ENCODE peak calls at places on chromosome 1, in five cellular contexts. A, Q, K, X and C are unnamed samples.

GRCh38 chr1:117178756-117179155 is 32.0 kb downstream of the VTCN1 start:
- DNase-seq in K (no peak), X (no peak), A (peak), Q (no peak), C (no peak)

GRCh38 chr1:228464487-228464983 is 22.6 kb upstream of the RNF187 start:
- DNase-seq in A (no peak), Q (peak), X (peak), K (peak), C (peak)

GRCh38 chr1:15311886-15312285 is 64.9 kb downstream of the FHAD1 start:
- DNase-seq in X (no peak), A (no peak), K (no peak), Q (no peak), C (no peak)

GRCh38 chr1:186750250-186750649 is 70.0 kb upstream of the PTGS2 start:
- DNase-seq in Q (no peak), X (no peak), A (no peak), K (no peak), C (no peak)

GRCh38 chr1:41641941-41642527 is 157.6 kb upstream of the EDN2 start:
- DNase-seq in A (no peak), X (no peak), Q (no peak), K (no peak), C (no peak)

GRCh38 chr1:7755448-7755847 is 15.6 kb upstream of the VAMP3 start:
- DNase-seq in K (no peak), A (peak), X (no peak), Q (no peak), C (no peak)

GRCh38 chr1:211349730-211350129 is 23.1 kb downstream of the TRAF5 start:
- DNase-seq in X (no peak), K (no peak), A (no peak), Q (no peak), C (no peak)

GRCh38 chr1:58575831-58576726 is 973 bp downstream of the TACSTD2 start:
- DNase-seq in A (no peak), X (no peak), K (no peak), Q (no peak), C (no peak)

GRCh38 chr1:205211839-205212241 is 338 bp upstream of the DSTYK start:
- DNase-seq in Q (no peak), A (no peak), K (no peak), X (no peak), C (no peak)

GRCh38 chr1:204565617-204566582 is 49.7 kb downstream of the MDM4 start:
- DNase-seq in Q (peak), K (peak), X (peak), A (peak), C (peak)

GRCh38 chr1:86965827-86966182 is 51.4 kb downstream of the HS2ST1 start:
- DNase-seq in A (no peak), X (no peak), K (no peak), Q (no peak), C (no peak)

GRCh38 chr1:78236711-78237110 is 190.9 kb downstream of the GIPC2 start:
- DNase-seq in Q (no peak), A (no peak), K (no peak), X (no peak), C (no peak)

GRCh38 chr1:175172503-175172902 is 20.1 kb downstream of the KIAA0040 start:
- DNase-seq in A (no peak), Q (no peak), X (no peak), K (no peak), C (no peak)

GRCh38 chr1:90706437-90707362 is 10.4 kb downstream of the BARHL2 start:
- DNase-seq in A (no peak), Q (peak), K (no peak), X (no peak), C (no peak)

GRCh38 chr1:202798792-202799331 is 9.4 kb downstream of the KDM5B start:
- DNase-seq in Q (no peak), K (no peak), X (no peak), A (no peak), C (no peak)

GRCh38 chr1:178055093-178055492 is 38.8 kb upstream of the RASAL2 start:
- DNase-seq in X (no peak), A (peak), Q (no peak), K (no peak), C (no peak)

GRCh38 chr1:77539510-77540142 is 142.8 kb downstream of the ZZZ3 start:
- DNase-seq in X (no peak), Q (no peak), A (no peak), K (no peak), C (no peak)